ENCODE peak calls at places on chromosomes 6 and 20, in five cellular contexts. One of them, this sample, is unnamed.

GRCh38 chr6:26445934-26446667 is 5.8 kb downstream of the BTN3A3 start:
- DNase-seq in H1: no peak
- DNase-seq in trophoblast cell: no peak
- DNase-seq in neuronal stem cell: no peak
- DNase-seq in H9: no peak
- DNase-seq in this sample: no peak

GRCh38 chr6:112228480-112229332 is 25.7 kb downstream of the LAMA4 start:
- DNase-seq in H1: no peak
- DNase-seq in trophoblast cell: no peak
- DNase-seq in neuronal stem cell: no peak
- DNase-seq in H9: no peak
- DNase-seq in this sample: no peak

GRCh38 chr20:45444050-45444449 is 25.5 kb upstream of the WFDC2 start:
- DNase-seq in H1: no peak
- DNase-seq in trophoblast cell: no peak
- DNase-seq in neuronal stem cell: no peak
- DNase-seq in H9: no peak
- DNase-seq in this sample: no peak

GRCh38 chr6:89956182-89956581 is 61.9 kb downstream of the GJA10 start:
- DNase-seq in H1: no peak
- DNase-seq in trophoblast cell: no peak
- DNase-seq in neuronal stem cell: no peak
- DNase-seq in H9: no peak
- DNase-seq in this sample: no peak

GRCh38 chr6:3929281-3929798 is 80.2 kb downstream of the FAM50B start:
- DNase-seq in H1: no peak
- DNase-seq in trophoblast cell: peak
- DNase-seq in neuronal stem cell: no peak
- DNase-seq in H9: no peak
- DNase-seq in this sample: peak

GRCh38 chr6:170211404-170212025 is 79.4 kb downstream of the DLL1 start:
- DNase-seq in H1: no peak
- DNase-seq in trophoblast cell: no peak
- DNase-seq in neuronal stem cell: no peak
- DNase-seq in H9: no peak
- DNase-seq in this sample: no peak

GRCh38 chr6:20124545-20124944 is 87.7 kb downstream of the MBOAT1 start:
- DNase-seq in H1: no peak
- DNase-seq in trophoblast cell: no peak
- DNase-seq in neuronal stem cell: no peak
- DNase-seq in H9: no peak
- DNase-seq in this sample: no peak

GRCh38 chr6:30144821-30145220 is 8.9 kb downstream of the TRIM40 start:
- DNase-seq in H1: no peak
- DNase-seq in trophoblast cell: no peak
- DNase-seq in neuronal stem cell: no peak
- DNase-seq in H9: no peak
- DNase-seq in this sample: no peak

GRCh38 chr20:62202676-62203377 is 17.3 kb downstream of the HRH3 start:
- DNase-seq in H1: no peak
- DNase-seq in trophoblast cell: no peak
- DNase-seq in neuronal stem cell: no peak
- DNase-seq in H9: no peak
- DNase-seq in this sample: no peak

GRCh38 chr6:140979642-140980091 is 1153.1 kb upstream of the GJE1 start:
- DNase-seq in H1: no peak
- DNase-seq in trophoblast cell: peak
- DNase-seq in neuronal stem cell: no peak
- DNase-seq in H9: no peak
- DNase-seq in this sample: peak
- H4K8ac ChIP-seq in H1: no peak
- H4K8ac ChIP-seq in trophoblast cell: no peak
- H4K8ac ChIP-seq in neuronal stem cell: no peak
- H4K8ac ChIP-seq in H9: no peak
- H4K8ac ChIP-seq in this sample: no peak

GRCh38 chr6:101429291-101429690 is 35.8 kb downstream of the GRIK2 start:
- DNase-seq in H1: no peak
- DNase-seq in trophoblast cell: no peak
- DNase-seq in neuronal stem cell: no peak
- DNase-seq in H9: no peak
- DNase-seq in this sample: no peak
- H2BK12ac ChIP-seq in H1: no peak
- H2BK12ac ChIP-seq in trophoblast cell: no peak
- H2BK12ac ChIP-seq in neuronal stem cell: no peak
- H2BK12ac ChIP-seq in H9: no peak
- H2BK12ac ChIP-seq in this sample: no peak

GRCh38 chr20:63686094-63686491 is 10.4 kb upstream of the TNFRSF6B start:
- DNase-seq in H1: no peak
- DNase-seq in trophoblast cell: no peak
- DNase-seq in neuronal stem cell: no peak
- DNase-seq in H9: no peak
- DNase-seq in this sample: no peak
- H4K8ac ChIP-seq in H1: peak
- H4K8ac ChIP-seq in trophoblast cell: peak
- H4K8ac ChIP-seq in neuronal stem cell: peak
- H4K8ac ChIP-seq in H9: no peak
- H4K8ac ChIP-seq in this sample: peak

DNA sequence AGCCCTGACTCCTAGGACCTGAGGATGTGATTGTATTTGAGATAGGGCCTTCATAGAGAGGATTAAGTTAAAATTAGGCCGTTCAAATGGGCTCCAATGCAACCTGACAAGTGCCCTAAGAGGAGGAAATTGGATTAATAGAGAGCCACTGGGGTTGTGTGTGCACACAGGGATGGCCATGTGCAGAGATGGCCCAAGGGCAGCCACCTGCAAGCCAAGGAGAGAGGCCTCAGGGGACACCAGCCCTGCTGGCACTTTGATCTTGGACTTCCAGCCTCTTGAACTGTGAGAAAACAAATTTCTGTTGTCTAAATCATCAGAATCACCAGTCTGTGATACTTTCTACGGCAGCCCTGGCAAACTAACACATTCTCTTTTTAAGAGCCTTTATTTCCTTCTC is 598.8 kb downstream of the UTRN start:
- DNase-seq in H1: no peak
- DNase-seq in trophoblast cell: peak
- DNase-seq in neuronal stem cell: no peak
- DNase-seq in H9: no peak
- DNase-seq in this sample: no peak
- H2BK12ac ChIP-seq in H1: no peak
- H2BK12ac ChIP-seq in trophoblast cell: no peak
- H2BK12ac ChIP-seq in neuronal stem cell: no peak
- H2BK12ac ChIP-seq in H9: no peak
- H2BK12ac ChIP-seq in this sample: no peak

DNA sequence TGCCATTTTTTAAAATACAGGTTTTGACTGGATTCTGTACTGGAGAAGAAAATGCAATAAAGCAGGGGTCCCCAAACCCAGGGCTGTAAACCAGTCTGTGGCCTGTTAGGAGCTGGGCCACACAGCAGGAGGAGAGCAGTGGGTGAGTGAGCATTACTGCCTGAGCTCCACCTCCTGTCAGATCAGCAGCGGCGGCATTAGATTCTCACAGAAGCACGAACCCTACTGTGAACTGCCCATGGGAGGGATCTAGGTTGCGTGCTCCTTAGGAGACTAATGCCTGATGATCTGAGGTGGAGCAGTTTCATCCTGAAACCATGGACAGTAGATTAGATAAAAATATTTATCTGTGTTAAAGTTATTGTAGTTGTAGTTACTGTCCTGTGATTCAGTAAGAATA is 21.1 kb upstream of the FBXO9 start:
- DNase-seq in H1: no peak
- DNase-seq in trophoblast cell: no peak
- DNase-seq in neuronal stem cell: no peak
- DNase-seq in H9: peak
- DNase-seq in this sample: peak
- H4K8ac ChIP-seq in H1: no peak
- H4K8ac ChIP-seq in trophoblast cell: no peak
- H4K8ac ChIP-seq in neuronal stem cell: no peak
- H4K8ac ChIP-seq in H9: no peak
- H4K8ac ChIP-seq in this sample: no peak

GRCh38 chr6:52288216-52288615 is 3.7 kb upstream of the MCM3 start:
- DNase-seq in H1: no peak
- DNase-seq in trophoblast cell: no peak
- DNase-seq in neuronal stem cell: no peak
- DNase-seq in H9: no peak
- DNase-seq in this sample: no peak

GRCh38 chr6:52297433-52297832 is 12.9 kb upstream of the MCM3 start:
- DNase-seq in H1: no peak
- DNase-seq in trophoblast cell: no peak
- DNase-seq in neuronal stem cell: no peak
- DNase-seq in H9: no peak
- DNase-seq in this sample: no peak

DNA sequence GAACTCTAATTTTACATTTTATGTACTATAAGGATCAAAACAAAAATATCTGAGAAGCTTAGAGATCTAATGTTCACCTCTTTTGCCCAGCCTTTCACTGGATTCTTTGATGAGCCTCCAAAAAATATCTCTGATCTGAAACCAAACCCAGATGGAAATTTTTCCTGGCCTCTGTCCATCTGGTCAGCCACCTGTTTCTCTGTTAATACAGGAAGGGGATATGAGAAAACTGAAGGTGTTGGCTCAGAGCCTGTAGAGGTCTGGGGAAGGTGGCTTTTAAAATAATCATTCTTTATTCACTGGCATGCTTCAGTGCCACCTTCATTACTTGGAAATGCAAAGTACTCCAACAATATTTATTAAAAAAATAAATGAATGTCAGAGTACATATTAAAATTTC is 8.5 kb upstream of the MCM3 start:
- DNase-seq in H1: no peak
- DNase-seq in trophoblast cell: no peak
- DNase-seq in neuronal stem cell: no peak
- DNase-seq in H9: no peak
- DNase-seq in this sample: no peak
- H2BK12ac ChIP-seq in H1: no peak
- H2BK12ac ChIP-seq in trophoblast cell: no peak
- H2BK12ac ChIP-seq in neuronal stem cell: no peak
- H2BK12ac ChIP-seq in H9: no peak
- H2BK12ac ChIP-seq in this sample: no peak

GRCh38 chr20:36541227-36542018 is at the start of gene MYL9:
- DNase-seq in H1: peak
- DNase-seq in trophoblast cell: no peak
- DNase-seq in neuronal stem cell: peak
- DNase-seq in H9: peak
- DNase-seq in this sample: peak
- H4K8ac ChIP-seq in H1: peak
- H4K8ac ChIP-seq in trophoblast cell: peak
- H4K8ac ChIP-seq in neuronal stem cell: peak
- H4K8ac ChIP-seq in H9: no peak
- H4K8ac ChIP-seq in this sample: peak

DNA sequence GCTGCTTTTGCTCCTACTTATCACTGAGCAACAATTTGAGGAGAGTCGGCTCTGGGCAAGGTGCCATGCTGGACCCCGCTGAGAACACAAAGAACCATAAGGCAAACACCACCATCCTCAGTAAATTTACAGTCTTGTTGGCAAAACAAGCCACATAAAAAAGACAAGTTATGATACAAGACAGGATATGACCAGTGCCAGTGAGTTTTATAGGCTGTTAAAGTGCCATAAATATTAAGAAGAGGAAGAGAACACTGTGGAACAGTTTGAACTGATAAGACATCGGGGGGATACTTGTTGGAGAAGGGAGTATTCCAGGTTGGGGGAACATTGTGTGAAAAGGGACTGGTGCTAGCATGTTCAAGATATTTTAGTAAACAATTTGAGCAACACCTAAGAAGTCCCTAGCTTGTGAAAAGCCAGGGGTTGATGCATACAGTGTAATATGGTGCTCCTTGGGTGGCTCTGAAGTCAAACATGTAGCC is 25.3 kb upstream of the RIPOR2 start:
- DNase-seq in H1: no peak
- DNase-seq in trophoblast cell: no peak
- DNase-seq in neuronal stem cell: no peak
- DNase-seq in H9: no peak
- DNase-seq in this sample: no peak
- H2BK12ac ChIP-seq in H1: no peak
- H2BK12ac ChIP-seq in trophoblast cell: no peak
- H2BK12ac ChIP-seq in neuronal stem cell: no peak
- H2BK12ac ChIP-seq in H9: no peak
- H2BK12ac ChIP-seq in this sample: no peak